ENCODE peak calls at places on chromosomes 1 and 21, in five cellular contexts. A is uterus, X is tibial nerve, H is right lobe of liver, G is body of pancreas. F is an unnamed sample.

GRCh38 chr1:228088586-228089498 is 6.3 kb downstream of the ARF1 start:
- DNase-seq in X (no peak), H (peak; percentile 44), G (no peak), A (no peak), F (no peak)

GRCh38 chr1:62991152-62991551 is 207.2 kb downstream of the ATG4C start:
- DNase-seq in G (no peak), A (no peak), H (no peak), X (no peak), F (no peak)

GRCh38 chr1:147549526-147549925 is 8.2 kb downstream of the BCL9 start:
- DNase-seq in G (no peak), H (no peak), X (no peak), A (no peak), F (no peak)

GRCh38 chr1:41454406-41454805 is 30.1 kb downstream of the EDN2 start:
- DNase-seq in G (peak; percentile 59), A (no peak), X (no peak), H (no peak), F (no peak)

GRCh38 chr1:170660874-170661645 is 2.9 kb upstream of the PRRX1 start:
- DNase-seq in G (no peak), H (no peak), A (peak; percentile 50), X (no peak), F (no peak)

GRCh38 chr1:159204791-159205141 is at the start of gene ACKR1:
- DNase-seq in A (peak; percentile 36), H (no peak), G (no peak), X (no peak), F (no peak)

GRCh38 chr1:203999618-204000017 is 73.3 kb upstream of the SOX13 start:
- DNase-seq in G (no peak), H (no peak), X (no peak), A (no peak), F (no peak)

GRCh38 chr1:239870194-239870593 is 221.5 kb upstream of the FMN2 start:
- DNase-seq in G (no peak), X (no peak), A (no peak), H (no peak), F (no peak)

GRCh38 chr1:51417496-51418383 is 87.4 kb upstream of the TTC39A start:
- DNase-seq in X (no peak), A (no peak), G (no peak), H (no peak), F (no peak)

GRCh38 chr1:202131956-202132821 is 9.5 kb downstream of the GPR37L1 start:
- DNase-seq in X (peak; percentile 63), G (peak; percentile 56), A (peak; percentile 82), H (no peak), F (peak; percentile 72)

GRCh38 chr1:157170677-157171515 is 32.7 kb upstream of the ETV3 start:
- DNase-seq in X (peak; percentile 29), G (peak; percentile 36), H (no peak), A (no peak), F (no peak)

GRCh38 chr1:62438163-62438562 is 1.3 kb downstream of the USP1 start:
- DNase-seq in A (no peak), X (no peak), H (no peak), G (no peak), F (no peak)

GRCh38 chr1:156657161-156657970 is 15.4 kb downstream of the BCAN start:
- DNase-seq in A (peak; percentile 80), X (peak; percentile 79), H (peak; percentile 76), G (peak; percentile 68), F (peak; percentile 57)

GRCh38 chr1:214990619-214991018 is 91.9 kb upstream of the KCNK2 start:
- DNase-seq in G (no peak), H (no peak), X (no peak), A (no peak), F (no peak)

GRCh38 chr1:155893389-155894142 is 17.6 kb downstream of the RIT1 start:
- DNase-seq in A (peak; percentile 40), X (no peak), G (peak; percentile 26), H (no peak), F (no peak)

GRCh38 chr1:10639301-10640078 is 157.0 kb downstream of the CASZ1 start:
- DNase-seq in G (no peak), A (no peak), H (no peak), X (no peak), F (no peak)

GRCh38 chr1:96366516-96366915 is 355.1 kb upstream of the PTBP2 start:
- DNase-seq in A (no peak), H (no peak), X (no peak), G (no peak), F (no peak)

GRCh38 chr1:225580180-225581099 is 72.5 kb downstream of the ENAH start:
- DNase-seq in G (no peak), A (no peak), X (no peak), H (no peak), F (no peak)

GRCh38 chr1:22332166-22332717 is 119.4 kb upstream of the ZBTB40 start:
- DNase-seq in X (no peak), A (no peak), G (no peak), H (no peak), F (no peak)

GRCh38 chr1:54460346-54460745 is 54.2 kb upstream of the SSBP3 start:
- DNase-seq in H (no peak), X (no peak), A (no peak), G (no peak), F (no peak)

GRCh38 chr1:115458426-115459114 is 120.5 kb upstream of the NGF start:
- DNase-seq in H (no peak), X (no peak), A (no peak), G (no peak), F (no peak)

GRCh38 chr1:203227684-203228083 is 1.8 kb downstream of the CHIT1 start:
- DNase-seq in H (no peak), A (no peak), G (no peak), X (no peak), F (no peak)

GRCh38 chr1:192808588-192809285 is at the start of gene RGS2:
- DNase-seq in A (peak; percentile 93), X (peak; percentile 83), G (peak; percentile 94), H (peak; percentile 95), F (peak; percentile 89)

GRCh38 chr1:212311836-212312497 is 26.8 kb downstream of the PPP2R5A start:
- DNase-seq in G (no peak), H (no peak), A (no peak), X (no peak), F (no peak)

GRCh38 chr1:92538048-92538412 is 51.3 kb upstream of the GFI1 start:
- DNase-seq in G (no peak), A (no peak), X (no peak), H (no peak), F (no peak)

GRCh38 chr1:151255381-151255780 is 847 bp downstream of the PSMD4 start:
- DNase-seq in G (no peak), X (no peak), A (no peak), H (no peak), F (no peak)

GRCh38 chr1:9482403-9482802 is 56.9 kb upstream of the SLC25A33 start:
- DNase-seq in G (no peak), H (no peak), A (no peak), X (no peak), F (no peak)

GRCh38 chr1:213284626-213285025 is 233.6 kb downstream of the RPS6KC1 start:
- DNase-seq in X (no peak), A (no peak), G (no peak), H (no peak), F (no peak)

GRCh38 chr1:192713921-192714320 is 78.0 kb downstream of the RGS13 start:
- DNase-seq in A (no peak), H (no peak), X (no peak), G (no peak), F (no peak)

GRCh38 chr1:33382651-33383415 is 48.1 kb downstream of the PHC2 start:
- DNase-seq in G (no peak), X (no peak), A (no peak), H (no peak), F (no peak)

GRCh38 chr1:210416049-210416448 is 87.3 kb downstream of the HHAT start:
- DNase-seq in H (no peak), G (no peak), X (no peak), A (no peak), F (no peak)

GRCh38 chr21:41832230-41833137 is 46.7 kb downstream of the PRDM15 start:
- DNase-seq in H (no peak), A (no peak), X (no peak), G (no peak), F (no peak)

GRCh38 chr1:235320521-235321179 is 7.3 kb downstream of the ARID4B start:
- DNase-seq in H (no peak), X (no peak), A (no peak), G (no peak), F (no peak)
- H3K4me1 ChIP-seq in H (peaks cover 6% of the 10 kb centered on the region), X (no peaks in the 10 kb centered on the region), A (no peaks in the 10 kb centered on the region), G (peaks cover 36% of the 10 kb centered on the region), F (peaks cover 3% of the 10 kb centered on the region)

GRCh38 chr21:45294509-45295291 is 7.0 kb upstream of the POFUT2 start:
- DNase-seq in A (peak; percentile 93), X (peak; percentile 71), G (peak; percentile 70), H (peak; percentile 72), F (no peak)
- TF ChIP-seq POLR2A in A (peak; percentile 35), X (peak; percentile 12), G (no peak), H (no peak), F (no peak)

GRCh38 chr1:40394456-40395172 is 21.1 kb downstream of the SMAP2 start:
- DNase-seq in A (no peak), H (no peak), X (no peak), G (no peak), F (no peak)

GRCh38 chr1:40397258-40397657 is 23.7 kb downstream of the SMAP2 start:
- DNase-seq in X (no peak), G (no peak), H (no peak), A (no peak), F (no peak)

GRCh38 chr1:40393173-40393572 is 19.6 kb downstream of the SMAP2 start:
- DNase-seq in A (no peak), X (no peak), H (no peak), G (no peak), F (no peak)

GRCh38 chr1:40396420-40396819 is 22.9 kb downstream of the SMAP2 start:
- DNase-seq in A (no peak), X (no peak), G (no peak), H (no peak), F (no peak)

DNA sequence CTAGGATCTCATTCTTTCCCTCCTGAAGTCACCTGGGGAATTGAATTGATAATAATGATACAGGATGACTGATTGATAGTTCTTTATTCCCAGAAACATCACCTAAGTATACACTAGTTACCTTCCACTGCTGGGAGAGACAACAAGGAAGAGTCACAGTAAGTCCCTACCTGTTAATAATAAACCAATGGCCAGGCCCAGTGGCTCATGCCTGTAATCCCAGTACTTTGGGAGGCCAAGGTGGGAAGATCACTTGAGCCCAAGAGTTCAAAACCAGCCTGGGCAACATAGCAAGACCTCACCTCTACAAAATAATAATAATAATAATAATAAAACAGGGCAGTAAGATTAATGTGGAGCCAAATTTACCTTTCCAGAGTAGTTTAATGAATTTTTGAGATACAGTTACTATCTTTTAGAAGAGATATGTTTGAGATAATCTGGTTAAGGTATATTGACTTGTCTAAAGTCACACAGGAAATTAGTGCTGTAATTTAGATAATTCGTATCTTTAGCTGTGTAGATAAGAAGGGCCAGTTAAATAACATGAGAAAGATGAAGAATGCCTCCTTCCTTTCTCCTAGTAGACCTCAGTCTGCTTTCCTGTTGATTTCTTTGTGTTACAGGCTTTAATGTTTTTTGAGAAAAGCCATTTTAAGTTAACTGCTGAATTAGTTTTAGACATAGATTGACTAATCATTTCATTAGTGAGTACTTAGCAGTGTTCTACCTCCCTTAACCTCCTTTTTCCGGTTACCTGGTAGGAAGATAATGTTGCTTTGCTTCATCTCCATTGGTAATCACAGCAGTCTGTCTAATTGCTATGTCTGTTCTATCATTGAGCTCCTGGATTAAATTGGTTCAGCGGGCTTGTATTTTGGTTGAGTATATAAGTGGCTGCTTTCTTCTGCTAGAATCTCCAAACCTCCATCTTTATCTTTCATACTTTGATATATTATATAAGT is 22.0 kb downstream of the SMAP2 start:
- DNase-seq in X (no peak), A (no peak), H (no peak), G (no peak), F (no peak)
- H3K4me1 ChIP-seq in X (no peaks in the 10 kb centered on the region), A (peaks cover 4% of the 10 kb centered on the region), H (peaks cover 43% of the 10 kb centered on the region), G (peaks cover 43% of the 10 kb centered on the region), F (no peaks in the 10 kb centered on the region)

GRCh38 chr1:71399594-71399993 is 318.8 kb upstream of the ZRANB2 start:
- DNase-seq in X (no peak), H (no peak), G (no peak), A (no peak), F (no peak)
- TF ChIP-seq POLR2A in X (no peak), H (no peak), G (no peak), A (no peak), F (no peak)

F was measured in prostate gland.